ENCODE peak calls at places on chromosomes 13 and 19, in seven cellular contexts. N, E, X, D, F, R and V are unnamed samples. For H3K4me1, the result is how much of the 10 kb centered on the place peaks cover.

GRCh38 chr13:50127726-50128291 is 112.6 kb downstream of the KCNRG start:
- DNase-seq in R (no peak), X (no peak), N (no peak), D (no peak), F (no peak), E (no peak), V (no peak)

GRCh38 chr19:29290853-29291252 is 77.9 kb upstream of the UQCRFS1 start:
- DNase-seq in X (no peak), D (no peak), F (no peak), E (no peak), N (no peak), R (no peak), V (no peak)

GRCh38 chr19:38712161-38712748 is 32.0 kb downstream of the CAPN12 start:
- DNase-seq in F (no peak), N (no peak), R (no peak), X (no peak), E (no peak), D (no peak), V (no peak)

GRCh38 chr19:2763687-2764086 is 19.4 kb downstream of the SGTA start:
- DNase-seq in N (no peak), R (no peak), X (no peak), F (no peak), D (no peak), E (no peak), V (no peak)

GRCh38 chr13:51663980-51664957 is 80.0 kb downstream of the WDFY2 start:
- DNase-seq in D (no peak), E (no peak), N (no peak), R (no peak), F (no peak), X (no peak), V (no peak)

GRCh38 chr13:28489536-28489935 is 5.4 kb downstream of the FLT1 start:
- DNase-seq in X (no peak), E (no peak), D (no peak), F (no peak), N (no peak), R (no peak), V (no peak)

GRCh38 chr13:27926644-27927434 is 7.0 kb downstream of the PDX1 start:
- DNase-seq in R (no peak), E (no peak), D (no peak), X (no peak), F (no peak), N (no peak), V (no peak)

GRCh38 chr19:2695288-2695866 is 7.1 kb downstream of the GNG7 start:
- DNase-seq in D (peak), N (no peak), F (no peak), R (no peak), X (no peak), E (no peak), V (no peak)

GRCh38 chr19:42081584-42082258 is 5.8 kb downstream of the ZNF574 start:
- DNase-seq in F (no peak), D (no peak), R (no peak), X (no peak), E (no peak), N (no peak), V (no peak)

GRCh38 chr19:1251233-1251502 is 2.8 kb downstream of the MIDN start:
- DNase-seq in R (no peak), D (no peak), N (peak), F (no peak), X (no peak), E (peak), V (no peak)

GRCh38 chr13:24127116-24127631 is 33.3 kb upstream of the SPATA13 start:
- DNase-seq in E (peak), R (no peak), F (no peak), N (no peak), X (no peak), D (no peak), V (no peak)

GRCh38 chr13:27599845-27600553 is 20.3 kb downstream of the LNX2 start:
- DNase-seq in E (peak), D (no peak), F (no peak), X (no peak), N (no peak), R (no peak), V (no peak)

GRCh38 chr13:48817166-48817802 is 158.4 kb upstream of the FNDC3A start:
- DNase-seq in E (no peak), F (no peak), X (no peak), N (no peak), R (no peak), D (no peak), V (no peak)

GRCh38 chr19:57362419-57362818 is 932 bp upstream of the TRAPPC2B start:
- DNase-seq in F (no peak), X (no peak), R (no peak), D (no peak), E (no peak), N (no peak), V (no peak)

GRCh38 chr19:17183271-17183757 is 31.8 kb upstream of the USE1 start:
- DNase-seq in E (no peak), X (no peak), F (no peak), D (no peak), N (no peak), R (no peak), V (no peak)

GRCh38 chr19:35248310-35249145 is at the start of gene LSR:
- DNase-seq in F (no peak), R (peak), E (peak), N (peak), X (peak), D (no peak), V (no peak)

GRCh38 chr13:66673401-66673800 is 556.7 kb downstream of the PCDH9 start:
- DNase-seq in D (no peak), N (no peak), R (no peak), X (no peak), F (no peak), E (no peak), V (no peak)

GRCh38 chr13:38783992-38784875 is 97.4 kb downstream of the FREM2 start:
- DNase-seq in D (no peak), X (no peak), E (peak), R (no peak), F (no peak), N (no peak), V (no peak)

GRCh38 chr19:850221-850978 is 1.7 kb upstream of the ELANE start:
- DNase-seq in E (peak), R (peak), F (peak), D (peak), N (peak), X (peak), V (no peak)

GRCh38 chr13:35518337-35518736 is 41.8 kb upstream of the MAB21L1 start:
- DNase-seq in F (no peak), X (no peak), N (no peak), D (no peak), R (no peak), E (no peak), V (no peak)

GRCh38 chr19:40213251-40213793 is 4.9 kb downstream of the TTC9B start:
- DNase-seq in R (no peak), E (no peak), X (no peak), F (no peak), D (no peak), N (no peak), V (no peak)

GRCh38 chr13:26442541-26442940 is 114.9 kb upstream of the WASF3 start:
- DNase-seq in E (no peak), R (no peak), N (no peak), F (no peak), D (no peak), X (no peak), V (no peak)

GRCh38 chr19:3586124-3586626 is 897 bp downstream of the GIPC3 start:
- DNase-seq in R (peak), X (no peak), D (no peak), N (no peak), E (no peak), F (no peak), V (no peak)

GRCh38 chr13:49044008-49044407 is 68.3 kb downstream of the FNDC3A start:
- DNase-seq in N (no peak), X (no peak), E (no peak), F (no peak), D (no peak), R (no peak), V (no peak)

GRCh38 chr19:48258350-48258749 is 2.6 kb upstream of the CARD8 start:
- DNase-seq in N (no peak), F (no peak), R (no peak), X (no peak), D (no peak), E (no peak), V (no peak)

GRCh38 chr19:13077233-13077632 is 25.4 kb downstream of the LYL1 start:
- DNase-seq in E (no peak), N (no peak), R (no peak), X (no peak), F (no peak), D (no peak), V (no peak)

GRCh38 chr19:13074378-13074777 is 28.3 kb downstream of the LYL1 start:
- DNase-seq in D (no peak), X (no peak), N (no peak), F (no peak), E (no peak), R (peak), V (no peak)

GRCh38 chr19:13076320-13076719 is 26.3 kb downstream of the LYL1 start:
- DNase-seq in X (no peak), D (no peak), F (no peak), E (no peak), R (no peak), N (no peak), V (no peak)

GRCh38 chr19:13078897-13079541 is 23.6 kb downstream of the LYL1 start:
- DNase-seq in F (no peak), N (no peak), X (no peak), D (no peak), E (peak), R (peak), V (no peak)

DNA sequence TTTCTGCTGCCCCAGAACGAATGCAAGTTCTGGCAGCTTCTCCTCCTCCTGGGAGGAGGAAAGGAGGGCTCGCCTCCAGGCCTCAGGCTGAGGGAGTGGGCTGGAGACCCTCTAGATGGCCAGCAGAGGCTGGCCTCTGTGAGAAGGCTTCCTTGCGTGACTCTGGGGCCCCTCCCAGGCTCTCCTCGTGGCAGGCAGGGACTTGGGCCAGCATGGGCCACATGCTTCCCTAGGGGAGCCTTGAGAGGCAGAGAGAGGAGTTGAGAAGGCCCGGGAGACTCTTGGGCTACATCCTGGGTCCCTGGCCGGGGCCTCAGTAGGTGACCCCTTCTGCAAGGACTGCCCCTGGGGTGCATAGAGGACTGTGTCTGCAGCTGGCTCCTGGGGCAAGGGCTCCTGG is 25.9 kb downstream of the LYL1 start:
- DNase-seq in X (no peak), N (no peak), E (no peak), F (no peak), R (no peak), D (no peak), V (no peak)
- H3K4me1 ChIP-seq in X (under half), N (under half), E (under half), F (half or more), R (half or more), D (half or more), V (under half)

DNA sequence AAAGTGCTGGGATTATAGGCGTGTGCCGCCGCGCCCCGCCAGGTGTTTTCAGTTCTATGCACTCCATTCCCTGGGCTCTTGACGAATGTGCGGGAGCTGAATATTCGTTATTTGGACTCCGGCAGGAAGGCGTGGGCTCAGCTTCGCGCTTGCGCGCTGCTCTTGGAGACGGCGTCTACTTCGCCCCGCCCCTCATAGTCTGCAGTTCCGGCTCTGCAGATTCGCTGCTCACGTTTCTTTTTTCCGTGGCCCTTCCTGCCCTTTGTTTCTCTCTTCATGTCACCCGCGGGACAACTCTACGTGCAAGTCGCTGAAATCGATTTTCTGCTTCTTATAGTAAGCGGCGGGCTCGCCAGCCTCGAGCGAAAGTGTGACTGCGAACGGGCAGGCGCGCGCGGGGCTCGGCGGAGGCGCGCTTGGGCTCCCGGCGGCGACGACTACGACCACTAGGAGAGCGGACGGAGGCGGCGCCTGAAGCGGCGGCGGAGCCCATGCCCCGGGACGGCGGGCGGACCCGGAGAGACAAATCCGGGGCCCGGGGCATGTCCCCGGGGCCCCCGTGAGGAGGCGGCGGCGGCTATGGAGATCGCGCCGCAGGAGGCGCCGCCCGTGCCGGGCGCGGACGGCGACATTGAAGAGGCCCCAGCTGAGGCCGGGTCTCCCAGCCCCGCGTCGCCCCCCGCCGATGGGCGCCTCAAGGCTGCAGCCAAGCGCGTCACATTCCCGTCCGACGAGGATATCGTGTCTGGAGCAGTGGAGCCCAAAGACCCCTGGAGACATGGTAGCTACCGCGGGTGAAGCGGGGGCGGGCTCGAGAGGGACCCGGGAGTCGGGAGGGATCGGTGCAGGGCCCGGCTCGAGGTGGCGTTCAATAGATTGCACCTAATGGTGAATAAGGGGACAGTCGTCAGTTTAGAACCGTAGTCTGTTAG is at the start of gene PPP1R37:
- DNase-seq in E (peak), N (peak), D (peak), R (peak), F (peak), X (peak), V (peak)
- TF ChIP-seq CTCF in E (no peak), N (peak), D (peak), R (no peak), F (peak), X (peak), V (peak)

DNA sequence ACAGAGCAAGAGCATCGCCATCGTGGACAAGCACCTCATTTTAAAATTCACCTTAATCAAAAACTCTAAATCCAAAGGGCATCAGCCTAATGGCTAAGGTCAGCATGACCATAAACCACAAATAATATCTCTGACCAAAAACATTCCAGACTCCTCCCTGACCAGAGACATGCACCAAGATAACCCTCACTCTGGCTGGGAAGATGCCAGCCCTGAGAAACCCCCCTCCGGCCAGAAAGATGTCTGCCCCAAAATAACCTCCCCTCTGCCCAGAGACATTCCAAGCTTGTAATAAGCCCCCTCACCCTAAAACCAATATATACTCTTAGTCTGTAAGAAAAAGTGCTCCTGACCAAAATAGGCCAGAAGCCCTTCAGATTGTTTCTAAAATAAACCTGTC is 61.7 kb downstream of the ZNF44 start:
- DNase-seq in E (no peak), R (no peak), D (no peak), F (no peak), N (no peak), X (no peak), V (no peak)
- H3K27ac ChIP-seq in E (no peak), R (no peak), D (no peak), F (no peak), N (no peak), X (no peak), V (no peak)

GRCh38 chr19:9935409-9936062 is 779 bp downstream of the OLFM2 start:
- DNase-seq in E (no peak), D (no peak), X (no peak), N (no peak), R (no peak), F (no peak), V (no peak)

GRCh38 chr19:9934132-9934950 is 2.0 kb downstream of the OLFM2 start:
- DNase-seq in R (peak), N (peak), X (peak), F (no peak), E (peak), D (peak), V (no peak)

GRCh38 chr19:9936151-9937000 is at the start of gene OLFM2:
- DNase-seq in R (peak), X (no peak), E (no peak), F (no peak), N (no peak), D (peak), V (no peak)

GRCh38 chr19:9939301-9939913 is 3.1 kb upstream of the OLFM2 start:
- DNase-seq in F (no peak), N (no peak), R (no peak), X (no peak), D (no peak), E (no peak), V (no peak)

DNA sequence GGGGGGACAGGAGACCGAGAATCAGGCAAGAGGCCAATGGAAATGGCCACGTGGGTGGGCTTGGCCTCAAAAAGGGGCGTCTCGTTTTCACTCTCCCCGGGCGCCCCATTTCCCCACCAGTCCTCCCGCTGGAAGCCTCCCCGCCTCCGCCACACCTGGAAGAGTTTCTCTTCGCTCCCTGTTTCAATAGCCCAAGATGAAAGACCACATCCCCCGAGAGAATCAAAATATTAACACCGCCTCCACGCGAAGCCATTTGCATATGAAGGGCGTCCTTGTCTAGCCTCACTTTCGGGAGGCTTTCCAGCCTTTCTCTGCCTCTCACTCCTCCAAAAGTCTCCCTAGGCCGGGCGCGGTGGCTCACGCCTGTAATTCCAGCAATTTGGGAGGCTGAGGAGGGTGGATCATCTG is 691 bp upstream of the OLFM2 start:
- DNase-seq in E (no peak), R (no peak), X (no peak), D (no peak), N (no peak), F (no peak), V (no peak)
- H3K4me1 ChIP-seq in E (under half), R (under half), X (under half), D (under half), N (under half), F (under half), V (under half)

GRCh38 chr13:70568571-70568970 is 460.3 kb upstream of the KLHL1 start:
- DNase-seq in X (no peak), E (no peak), R (peak), N (no peak), D (no peak), F (no peak), V (no peak)
- TF ChIP-seq CTCF in X (peak), E (no peak), R (no peak), N (peak), D (peak), F (peak), V (no peak)

GRCh38 chr19:46429999-46430398 is 1.3 kb upstream of the PNMA8C start:
- DNase-seq in R (no peak), X (no peak), D (no peak), N (no peak), E (no peak), F (no peak), V (no peak)

GRCh38 chr19:46427518-46427917 is 1.2 kb downstream of the PNMA8C start:
- DNase-seq in N (no peak), F (no peak), R (no peak), X (no peak), E (no peak), D (no peak), V (no peak)

GRCh38 chr19:46426035-46426505 is 2.7 kb downstream of the PNMA8C start:
- DNase-seq in D (no peak), N (no peak), E (no peak), R (no peak), X (no peak), F (no peak), V (no peak)

GRCh38 chr19:46428278-46429141 is at the start of gene PNMA8C:
- DNase-seq in E (peak), F (no peak), D (peak), X (no peak), R (peak), N (peak), V (no peak)

GRCh38 chr19:46426506-46427162 is 2.1 kb downstream of the PNMA8C start:
- DNase-seq in N (no peak), F (no peak), D (peak), X (no peak), R (peak), E (peak), V (no peak)
- H3K27ac ChIP-seq in N (no peak), F (peak), D (peak), X (peak), R (no peak), E (peak), V (peak)

GRCh38 chr13:33279414-33279813 is 6.1 kb downstream of the STARD13 start:
- DNase-seq in N (no peak), D (no peak), E (no peak), R (no peak), F (no peak), X (no peak), V (no peak)
- H3K4me1 ChIP-seq in N (half or more), D (half or more), E (under half), R (under half), F (under half), X (under half), V (half or more)

GRCh38 chr13:90968510-90968909 is 379.0 kb upstream of the MIR17HG start:
- DNase-seq in E (no peak), F (no peak), R (no peak), N (no peak), D (no peak), X (no peak), V (no peak)
- TF ChIP-seq CTCF in E (no peak), F (no peak), R (no peak), N (peak), D (peak), X (no peak), V (no peak)